ENCODE peak calls at places on chromosomes 2 and 18, in six cellular contexts. J, A, B, O, Z and T are unnamed samples.

GRCh38 chr2:225479386-225479785 is 79.9 kb downstream of the NYAP2 start:
- DNase-seq in O (no peak), Z (no peak), A (no peak), B (no peak), J (no peak), T (no peak)

GRCh38 chr2:170771049-170771937 is 1.1 kb downstream of the ERICH2 start:
- DNase-seq in Z (no peak), B (peak; percentile 53), O (no peak), J (no peak), A (peak; percentile 65), T (no peak)

GRCh38 chr2:47724221-47724981 is 58.5 kb upstream of the MSH6 start:
- DNase-seq in O (no peak), Z (no peak), A (no peak), B (no peak), J (no peak), T (no peak)

GRCh38 chr2:241095594-241096290 is 6.3 kb downstream of the MTERF4 start:
- DNase-seq in J (no peak), O (no peak), A (no peak), Z (no peak), B (no peak), T (no peak)

GRCh38 chr2:128808462-128809255 is 490.0 kb upstream of the HS6ST1 start:
- DNase-seq in Z (no peak), A (no peak), J (no peak), O (no peak), B (no peak), T (no peak)

GRCh38 chr2:62042400-62042799 is 136.9 kb downstream of the COMMD1 start:
- DNase-seq in A (no peak), B (no peak), J (no peak), O (no peak), Z (no peak), T (no peak)

GRCh38 chr2:171923206-171923605 is 945 bp downstream of the HAT1 start:
- DNase-seq in O (no peak), Z (no peak), A (no peak), J (peak; percentile 27), B (no peak), T (no peak)

GRCh38 chr18:61535401-61535800 is 202.2 kb downstream of the CDH20 start:
- DNase-seq in J (no peak), A (no peak), O (no peak), B (no peak), Z (no peak), T (no peak)

GRCh38 chr2:152339762-152340286 is 4.8 kb downstream of the FMNL2 start:
- DNase-seq in Z (no peak), A (no peak), O (no peak), B (no peak), J (no peak), T (no peak)

GRCh38 chr18:2889761-2890192 is 43.0 kb downstream of the EMILIN2 start:
- DNase-seq in A (no peak), B (no peak), O (no peak), Z (no peak), J (no peak), T (no peak)

GRCh38 chr2:121165038-121165542 is 119.9 kb downstream of the TFCP2L1 start:
- DNase-seq in Z (no peak), O (no peak), J (no peak), A (no peak), B (no peak), T (no peak)

GRCh38 chr18:3649559-3650426 is 199.8 kb downstream of the TGIF1 start:
- DNase-seq in B (no peak), Z (no peak), O (no peak), A (no peak), J (no peak), T (no peak)

GRCh38 chr2:74333175-74333574 is 10.0 kb downstream of the SLC4A5 start:
- DNase-seq in J (peak; percentile 44), B (peak; percentile 45), A (peak; percentile 40), Z (no peak), O (no peak), T (no peak)

GRCh38 chr2:222708274-222708710 is 36.8 kb downstream of the MOGAT1 start:
- DNase-seq in A (peak; percentile 68), J (peak; percentile 87), Z (peak; percentile 84), O (peak; percentile 88), B (peak; percentile 78), T (no peak)

GRCh38 chr2:69499242-69499641 is 62.0 kb upstream of the NFU1 start:
- DNase-seq in O (no peak), J (no peak), A (no peak), Z (no peak), B (no peak), T (no peak)

GRCh38 chr18:25247725-25248124 is 104.2 kb downstream of the ZNF521 start:
- DNase-seq in J (no peak), B (no peak), A (no peak), O (no peak), Z (no peak), T (no peak)

GRCh38 chr18:48570313-48570712 is 31.5 kb downstream of the CTIF start:
- DNase-seq in A (no peak), J (no peak), B (no peak), O (no peak), Z (no peak), T (no peak)

GRCh38 chr18:58350526-58350925 is 278.4 kb downstream of the ALPK2 start:
- DNase-seq in J (no peak), Z (no peak), A (no peak), O (no peak), B (no peak), T (no peak)

DNA sequence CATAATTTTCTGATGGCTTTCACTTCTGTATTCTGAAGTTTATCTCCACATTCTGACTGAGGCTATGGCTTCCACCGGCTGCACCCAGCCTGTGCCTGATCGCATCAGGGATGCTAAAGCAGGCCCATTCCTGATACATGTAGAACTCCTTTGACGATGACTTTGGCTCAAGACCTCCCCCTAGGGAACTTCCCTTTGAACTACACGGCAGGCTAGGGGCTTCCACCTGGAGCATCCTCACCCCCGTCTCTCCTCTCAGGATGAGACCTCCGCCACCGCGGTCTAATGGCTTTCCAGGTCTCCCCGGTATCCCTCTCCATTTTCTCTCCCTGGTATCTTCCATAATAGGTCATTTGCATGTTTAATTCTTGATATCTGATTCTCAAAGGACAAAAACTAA is 214.9 kb upstream of the CHST9 start:
- DNase-seq in B (peak; percentile 29), O (no peak), Z (no peak), J (no peak), A (peak; percentile 84), T (no peak)
- TF ChIP-seq CTCF in B (peak; percentile 38), O (no peak), Z (no peak), J (no peak), A (peak; percentile 73), T (no peak)

DNA sequence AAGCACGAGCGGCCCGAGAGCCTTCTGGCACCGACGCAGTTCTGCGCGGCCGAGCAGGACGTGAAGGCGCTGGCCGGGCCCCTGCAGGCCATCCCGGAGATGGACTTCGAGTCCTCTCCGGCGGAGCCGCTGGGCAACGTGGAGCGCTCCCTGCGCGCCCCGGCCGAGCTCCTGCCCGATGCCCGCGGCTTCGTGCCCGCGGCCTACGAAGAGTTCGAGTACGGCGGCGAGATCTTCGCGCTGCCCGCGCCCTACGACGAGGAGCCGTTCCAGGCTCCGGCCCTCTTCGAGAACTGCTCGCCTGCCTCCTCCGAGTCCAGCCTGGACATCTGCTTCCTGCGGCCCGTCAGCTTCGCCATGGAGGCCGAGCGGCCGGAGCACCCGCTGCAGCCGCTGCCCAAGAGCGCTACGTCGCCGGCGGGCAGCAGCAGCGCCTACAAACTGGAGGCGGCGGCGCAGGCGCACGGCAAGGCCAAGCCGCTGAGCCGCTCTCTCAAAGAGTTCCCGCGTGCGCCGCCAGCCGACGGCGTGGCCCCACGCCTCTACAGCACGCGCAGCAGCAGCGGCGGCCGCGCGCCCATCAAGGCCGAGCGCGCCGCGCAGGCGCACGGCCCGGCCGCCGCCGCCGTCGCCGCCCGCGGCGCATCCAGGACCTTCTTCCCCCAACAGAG is 70.4 kb downstream of the ARHGEF33 start:
- DNase-seq in J (peak; percentile 73), O (peak; percentile 82), B (peak; percentile 74), A (peak; percentile 85), Z (peak; percentile 82), T (no peak)
- TF ChIP-seq CTCF in J (no peak), O (no peak), B (no peak), A (no peak), Z (no peak), T (no peak)

DNA sequence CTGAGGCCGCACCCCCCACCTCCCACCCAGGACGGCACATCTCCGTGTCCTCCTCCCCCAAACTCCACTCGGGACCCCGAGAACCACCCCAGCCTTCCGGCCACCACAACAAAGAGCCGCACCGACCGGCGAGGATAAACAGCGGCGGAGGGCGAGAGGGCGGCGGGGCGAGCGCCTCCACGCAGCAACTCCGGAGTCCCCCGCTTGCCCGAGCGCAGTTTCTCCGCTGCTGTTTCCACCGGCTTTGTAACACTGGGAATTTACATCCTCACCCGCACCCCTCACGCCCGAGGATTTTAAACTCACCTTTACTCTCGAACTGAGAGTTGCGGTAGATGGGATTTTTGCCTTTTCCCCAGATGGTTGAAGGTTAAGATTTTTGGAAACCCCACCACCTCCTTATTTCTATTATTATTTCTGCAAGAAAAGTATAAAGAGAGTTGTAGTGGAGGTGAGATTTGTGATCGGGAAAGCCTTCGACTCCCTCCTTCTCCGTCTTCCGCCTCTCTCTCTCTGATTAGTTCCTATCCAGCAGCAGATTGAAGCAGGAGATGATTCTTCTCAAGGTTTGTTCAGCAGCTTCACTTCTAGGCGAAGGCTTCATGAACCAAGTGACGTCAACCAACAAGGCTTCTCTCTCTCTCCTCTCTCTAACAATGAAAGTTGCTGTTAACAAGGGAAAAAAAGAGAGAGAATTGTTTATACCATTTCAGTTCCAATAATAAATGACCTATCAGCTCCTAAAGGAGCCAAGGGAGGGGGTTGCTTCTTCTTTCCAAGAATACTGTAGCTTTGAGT is at the start of gene BAZ2B:
- DNase-seq in O (no peak), B (peak; percentile 61), Z (peak; percentile 57), A (peak; percentile 46), J (peak; percentile 65), T (peak; percentile 90)
- TF ChIP-seq CTCF in O (no peak), B (no peak), Z (no peak), A (no peak), J (no peak), T (no peak)

GRCh38 chr2:198453866-198454265 is 649.5 kb downstream of the PLCL1 start:
- DNase-seq in Z (no peak), J (no peak), A (no peak), O (no peak), B (no peak), T (no peak)

GRCh38 chr2:198444800-198445287 is 640.5 kb downstream of the PLCL1 start:
- DNase-seq in A (no peak), Z (no peak), O (no peak), J (no peak), B (no peak), T (no peak)

GRCh38 chr2:198452327-198452726 is 647.9 kb downstream of the PLCL1 start:
- DNase-seq in B (no peak), A (no peak), O (no peak), Z (no peak), J (no peak), T (no peak)

DNA sequence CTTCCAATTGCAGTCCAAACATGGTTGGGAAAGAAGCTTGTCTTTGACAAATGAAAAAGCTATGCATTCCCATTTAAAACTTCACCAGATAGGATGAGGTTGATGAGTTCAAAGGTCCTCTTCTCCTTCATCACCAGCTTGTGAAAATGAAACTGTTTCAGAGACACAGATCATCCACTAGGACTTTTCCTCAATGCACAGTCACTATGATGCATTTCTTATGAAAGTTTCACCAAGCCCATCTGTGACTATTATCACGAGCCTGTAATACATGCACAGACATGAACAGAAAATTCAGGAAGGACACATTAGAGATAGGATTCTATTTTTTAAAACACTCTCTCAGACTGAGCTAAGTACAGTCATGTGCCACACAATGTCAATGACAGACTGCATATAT is 644.4 kb downstream of the PLCL1 start:
- DNase-seq in A (no peak), B (no peak), Z (no peak), O (no peak), J (no peak), T (no peak)
- TF ChIP-seq CTCF in A (no peak), B (no peak), Z (no peak), O (no peak), J (no peak), T (no peak)